ENCODE peak calls at places on chromosomes 4 and X, in four cellular contexts. One of them, this sample, is unnamed.

GRCh38 chr4:140695483-140695882 is 60.7 kb downstream of the TBC1D9 start:
- DNase-seq in gastrocnemius medialis: no peak
- DNase-seq in IMR-90: no peak
- DNase-seq in ovary: no peak
- DNase-seq in this sample: no peak

GRCh38 chr4:152850377-152850776 is 70.6 kb downstream of the ARFIP1 start:
- DNase-seq in IMR-90: peak
- DNase-seq in gastrocnemius medialis: peak
- DNase-seq in ovary: no peak
- DNase-seq in this sample: no peak

GRCh38 chr4:37453004-37453360 is 208.4 kb downstream of the NWD2 start:
- DNase-seq in IMR-90: peak
- DNase-seq in gastrocnemius medialis: no peak
- DNase-seq in ovary: no peak
- DNase-seq in this sample: peak

GRCh38 chr4:161336621-161337020 is 827.2 kb downstream of the FSTL5 start:
- DNase-seq in gastrocnemius medialis: no peak
- DNase-seq in ovary: no peak
- DNase-seq in IMR-90: no peak
- DNase-seq in this sample: no peak

GRCh38 chr4:168846414-168846813 is 163.6 kb downstream of the CBR4 start:
- DNase-seq in IMR-90: no peak
- DNase-seq in gastrocnemius medialis: no peak
- DNase-seq in ovary: no peak
- DNase-seq in this sample: no peak

GRCh38 chr4:4888695-4889094 is 29.2 kb downstream of the MSX1 start:
- DNase-seq in ovary: no peak
- DNase-seq in IMR-90: no peak
- DNase-seq in gastrocnemius medialis: no peak
- DNase-seq in this sample: no peak

GRCh38 chrX:136541294-136541693 is 9.3 kb downstream of the VGLL1 start:
- DNase-seq in ovary: no peak
- DNase-seq in gastrocnemius medialis: no peak
- DNase-seq in IMR-90: no peak
- DNase-seq in this sample: no peak

GRCh38 chrX:129637217-129638109 is 17.3 kb downstream of the APLN start:
- DNase-seq in IMR-90: peak
- DNase-seq in ovary: peak
- DNase-seq in gastrocnemius medialis: peak
- DNase-seq in this sample: peak

GRCh38 chr4:136319789-136320470 is 1212.4 kb downstream of the PCDH18 start:
- DNase-seq in IMR-90: peak
- DNase-seq in gastrocnemius medialis: no peak
- DNase-seq in ovary: no peak
- DNase-seq in this sample: no peak

GRCh38 chr4:138199568-138200235 is 42.4 kb downstream of the SLC7A11 start:
- DNase-seq in gastrocnemius medialis: no peak
- DNase-seq in IMR-90: peak
- DNase-seq in ovary: no peak
- DNase-seq in this sample: no peak

GRCh38 chr4:78645853-78646757 is 94.5 kb downstream of the ANXA3 start:
- DNase-seq in IMR-90: peak
- DNase-seq in ovary: peak
- DNase-seq in gastrocnemius medialis: peak
- DNase-seq in this sample: no peak

GRCh38 chr4:37981425-37981824 is 21.2 kb downstream of the PTTG2 start:
- DNase-seq in ovary: no peak
- DNase-seq in gastrocnemius medialis: no peak
- DNase-seq in IMR-90: no peak
- DNase-seq in this sample: no peak

GRCh38 chr4:26936284-26937065 is 75.8 kb downstream of the STIM2 start:
- DNase-seq in ovary: peak
- DNase-seq in IMR-90: peak
- DNase-seq in gastrocnemius medialis: no peak
- DNase-seq in this sample: no peak

GRCh38 chrX:336227-336626 is 17.6 kb upstream of the GTPBP6 start:
- DNase-seq in IMR-90: no peak
- DNase-seq in ovary: no peak
- DNase-seq in gastrocnemius medialis: no peak
- DNase-seq in this sample: no peak

GRCh38 chrX:133892337-133892736 is 93.1 kb downstream of the GPC3 start:
- DNase-seq in IMR-90: no peak
- DNase-seq in gastrocnemius medialis: no peak
- DNase-seq in ovary: no peak
- DNase-seq in this sample: no peak

GRCh38 chr4:82047731-82048130 is 326.1 kb downstream of the HNRNPD start:
- DNase-seq in ovary: no peak
- DNase-seq in gastrocnemius medialis: no peak
- DNase-seq in IMR-90: no peak
- DNase-seq in this sample: no peak
- TF ChIP-seq POLR2A in ovary: no peak
- TF ChIP-seq POLR2A in gastrocnemius medialis: no peak
- TF ChIP-seq POLR2A in IMR-90: no peak
- TF ChIP-seq POLR2A in this sample: no peak

GRCh38 chr4:6785572-6785925 is 3.0 kb downstream of the KIAA0232 start:
- DNase-seq in ovary: no peak
- DNase-seq in IMR-90: no peak
- DNase-seq in gastrocnemius medialis: no peak
- DNase-seq in this sample: no peak

GRCh38 chr4:6781561-6781960 is 966 bp upstream of the KIAA0232 start:
- DNase-seq in gastrocnemius medialis: no peak
- DNase-seq in ovary: no peak
- DNase-seq in IMR-90: no peak
- DNase-seq in this sample: no peak

GRCh38 chr4:6782846-6783110 is 251 bp downstream of the KIAA0232 start:
- DNase-seq in gastrocnemius medialis: no peak
- DNase-seq in ovary: no peak
- DNase-seq in IMR-90: no peak
- DNase-seq in this sample: no peak

GRCh38 chr4:6782147-6782845 is at the start of gene KIAA0232:
- DNase-seq in gastrocnemius medialis: peak
- DNase-seq in ovary: peak
- DNase-seq in IMR-90: peak
- DNase-seq in this sample: peak

DNA sequence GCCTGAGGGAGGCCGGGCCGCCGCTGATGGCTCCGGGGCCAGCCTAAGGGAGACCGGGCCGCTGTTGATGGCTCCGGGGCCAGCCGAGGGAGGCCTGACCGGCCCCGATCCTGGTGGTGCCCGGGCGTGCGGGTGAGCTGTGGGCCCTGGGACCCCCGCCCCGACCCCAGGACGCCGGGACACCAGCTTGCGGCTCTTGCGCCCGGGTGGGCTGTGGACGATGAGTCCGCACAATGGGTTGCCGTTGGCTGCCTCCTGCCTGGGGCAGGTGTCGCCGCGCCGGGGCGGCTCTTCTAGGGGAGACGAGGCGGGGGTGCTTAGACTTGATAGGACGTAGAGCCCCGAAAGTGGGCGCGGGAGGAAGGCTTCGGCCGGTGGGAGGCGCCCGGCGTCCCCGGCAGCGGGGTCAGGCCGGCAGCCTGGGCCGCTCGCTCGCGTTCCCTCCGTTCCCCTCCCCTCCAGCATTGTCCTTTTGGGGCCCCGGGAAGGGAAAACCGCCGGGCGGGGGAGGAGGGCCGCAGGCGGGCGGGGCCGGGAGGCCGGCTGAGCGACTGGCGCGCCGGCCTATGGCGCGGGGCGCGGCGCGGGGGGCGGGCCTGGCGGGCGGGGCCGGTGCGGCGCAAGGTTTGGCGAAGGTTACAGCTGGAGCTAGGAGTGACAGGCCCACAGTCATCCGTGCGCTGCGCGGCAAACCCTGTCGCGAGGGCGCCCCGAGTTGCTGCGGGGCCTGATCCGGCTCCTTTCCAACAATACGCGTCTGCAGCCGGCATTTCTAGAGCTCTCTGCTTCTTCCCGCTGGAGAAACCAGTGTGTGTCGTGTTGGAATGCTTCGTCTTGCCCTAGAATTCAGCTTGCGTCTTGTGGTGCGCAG is 819 bp downstream of the KIAA0232 start:
- DNase-seq in IMR-90: peak
- DNase-seq in gastrocnemius medialis: peak
- DNase-seq in ovary: peak
- DNase-seq in this sample: peak
- TF ChIP-seq POLR2A in IMR-90: peak
- TF ChIP-seq POLR2A in gastrocnemius medialis: peak
- TF ChIP-seq POLR2A in ovary: peak
- TF ChIP-seq POLR2A in this sample: peak

GRCh38 chr4:10083861-10084641 is 32.5 kb downstream of the WDR1 start:
- DNase-seq in ovary: no peak
- DNase-seq in IMR-90: no peak
- DNase-seq in gastrocnemius medialis: peak
- DNase-seq in this sample: peak

GRCh38 chr4:10080874-10081606 is 35.6 kb downstream of the WDR1 start:
- DNase-seq in gastrocnemius medialis: peak
- DNase-seq in IMR-90: no peak
- DNase-seq in ovary: no peak
- DNase-seq in this sample: peak

GRCh38 chr4:10082047-10082446 is 34.6 kb downstream of the WDR1 start:
- DNase-seq in IMR-90: no peak
- DNase-seq in ovary: no peak
- DNase-seq in gastrocnemius medialis: no peak
- DNase-seq in this sample: peak

GRCh38 chr4:10083331-10083769 is 33.2 kb downstream of the WDR1 start:
- DNase-seq in ovary: no peak
- DNase-seq in IMR-90: no peak
- DNase-seq in gastrocnemius medialis: no peak
- DNase-seq in this sample: peak

GRCh38 chr4:10082459-10083272 is 33.9 kb downstream of the WDR1 start:
- DNase-seq in ovary: no peak
- DNase-seq in IMR-90: no peak
- DNase-seq in gastrocnemius medialis: peak
- DNase-seq in this sample: peak
- TF ChIP-seq POLR2A in ovary: no peak
- TF ChIP-seq POLR2A in IMR-90: no peak
- TF ChIP-seq POLR2A in gastrocnemius medialis: no peak
- TF ChIP-seq POLR2A in this sample: no peak

GRCh38 chrX:107712231-107713204 is 63.1 kb downstream of the TSC22D3 start:
- DNase-seq in IMR-90: peak
- DNase-seq in gastrocnemius medialis: peak
- DNase-seq in ovary: no peak
- DNase-seq in this sample: no peak
- TF ChIP-seq POLR2A in IMR-90: peak
- TF ChIP-seq POLR2A in gastrocnemius medialis: peak
- TF ChIP-seq POLR2A in ovary: peak
- TF ChIP-seq POLR2A in this sample: peak

GRCh38 chrX:119659522-119659921 is 33.4 kb downstream of the SEPTIN6 start:
- DNase-seq in gastrocnemius medialis: no peak
- DNase-seq in IMR-90: no peak
- DNase-seq in ovary: no peak
- DNase-seq in this sample: no peak

GRCh38 chrX:119654112-119654531 is 38.8 kb downstream of the SEPTIN6 start:
- DNase-seq in ovary: peak
- DNase-seq in gastrocnemius medialis: peak
- DNase-seq in IMR-90: peak
- DNase-seq in this sample: no peak

GRCh38 chrX:119655125-119655524 is 37.8 kb downstream of the SEPTIN6 start:
- DNase-seq in gastrocnemius medialis: no peak
- DNase-seq in IMR-90: peak
- DNase-seq in ovary: peak
- DNase-seq in this sample: no peak
- TF ChIP-seq POLR2A in gastrocnemius medialis: no peak
- TF ChIP-seq POLR2A in IMR-90: no peak
- TF ChIP-seq POLR2A in ovary: no peak
- TF ChIP-seq POLR2A in this sample: no peak

GRCh38 chrX:73944582-73944947 is 359.4 kb upstream of the ZCCHC13 start:
- DNase-seq in gastrocnemius medialis: no peak
- DNase-seq in ovary: no peak
- DNase-seq in IMR-90: peak
- DNase-seq in this sample: peak
- TF ChIP-seq POLR2A in gastrocnemius medialis: no peak
- TF ChIP-seq POLR2A in ovary: no peak
- TF ChIP-seq POLR2A in IMR-90: no peak
- TF ChIP-seq POLR2A in this sample: no peak